ENCODE peak calls at places on chromosomes 11 and 22, in five cellular contexts. X is psoas muscle, Y is K562, D is foreskin fibroblast, R is Calu3. T is an unnamed sample.
A peak's percentile ranks its signal among the peaks of the same experiment; 100 is the strongest.

GRCh38 chr22:36835903-36836302 is 19.1 kb upstream of the PVALB start:
- DNase-seq in D (no peak), R (no peak), Y (no peak), X (no peak), T (no peak)

GRCh38 chr11:115284766-115285165 is 219.4 kb downstream of the CADM1 start:
- DNase-seq in R (no peak), Y (no peak), D (no peak), X (no peak), T (no peak)

GRCh38 chr11:35082322-35083180 is 56.4 kb upstream of the CD44 start:
- DNase-seq in X (peak; percentile 60), R (peak; percentile 58), D (peak; percentile 90), Y (peak; percentile 85), T (no peak)

GRCh38 chr22:25403752-25404471 is 160.6 kb upstream of the GRK3 start:
- DNase-seq in X (no peak), Y (no peak), R (no peak), D (peak; percentile 78), T (no peak)

GRCh38 chr11:72191961-72192381 is at the start of gene FOLR1:
- DNase-seq in Y (peak; percentile 81), D (no peak), X (no peak), R (peak; percentile 48), T (no peak)

GRCh38 chr22:31151872-31152271 is 8.1 kb upstream of the RNF185 start:
- DNase-seq in X (no peak), R (no peak), Y (no peak), D (no peak), T (no peak)

GRCh38 chr22:17370036-17370765 is 941 bp downstream of the CECR2 start:
- DNase-seq in X (peak; percentile 70), Y (no peak), R (no peak), D (peak; percentile 5), T (peak; percentile 55)

GRCh38 chr11:87451400-87451799 is 413.7 kb downstream of the TMEM135 start:
- DNase-seq in Y (no peak), R (no peak), D (peak; percentile 19), X (no peak), T (no peak)

GRCh38 chr11:12382451-12382850 is 5.1 kb downstream of the PARVA start:
- DNase-seq in D (peak; percentile 48), R (no peak), Y (no peak), X (no peak), T (no peak)

GRCh38 chr11:96576383-96576782 is 186.6 kb downstream of the JRKL start:
- DNase-seq in R (no peak), D (no peak), Y (no peak), X (no peak), T (no peak)

GRCh38 chr11:96579642-96580041 is 189.8 kb downstream of the JRKL start:
- DNase-seq in Y (no peak), R (no peak), D (no peak), X (no peak), T (no peak)

GRCh38 chr11:96578379-96578778 is 188.6 kb downstream of the JRKL start:
- DNase-seq in Y (no peak), X (no peak), R (no peak), D (no peak), T (no peak)
- TF ChIP-seq CTCF in Y (no peak), X (no peak), R (no peak), D (no peak), T (no peak)

DNA sequence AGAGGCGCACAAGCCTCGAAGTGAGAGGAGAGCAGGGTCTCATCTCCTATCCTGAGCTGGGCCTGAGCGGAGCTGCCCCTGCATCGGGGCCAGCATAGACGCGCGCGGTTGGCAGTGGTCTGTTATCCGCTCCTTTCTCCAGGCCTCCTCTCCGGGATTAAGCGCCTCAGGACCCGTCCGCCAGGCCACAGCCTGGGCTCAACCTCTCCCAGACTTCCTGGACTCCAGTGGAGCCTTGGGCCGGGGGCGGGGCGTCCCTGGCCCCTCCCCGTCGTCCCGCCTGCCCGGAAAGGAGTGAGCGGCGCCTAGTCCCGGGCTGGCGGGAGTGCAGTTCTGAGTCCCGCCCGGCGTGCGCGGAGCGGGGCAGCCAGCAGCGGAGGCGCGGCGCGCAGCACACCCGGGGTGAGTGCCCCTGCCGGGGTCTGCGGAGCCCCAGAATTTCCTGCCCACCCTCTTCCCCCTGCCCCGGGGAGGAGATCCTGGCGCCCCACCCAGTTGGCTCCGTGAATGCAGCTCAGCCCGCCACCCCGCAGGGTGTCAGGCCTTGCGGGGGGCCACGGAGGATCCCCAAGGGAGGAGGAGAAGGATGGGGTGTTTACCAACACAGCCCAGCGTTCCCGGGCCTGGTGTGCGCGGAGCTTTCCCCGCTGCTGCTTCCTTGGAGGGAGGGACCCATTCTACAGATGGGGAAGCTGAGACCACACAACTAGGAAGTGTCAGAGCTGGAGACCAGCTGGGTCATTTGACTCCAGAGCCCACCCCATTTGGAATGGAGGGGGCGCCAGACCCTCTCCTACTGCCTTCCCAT is at the start of gene TCIRG1:
- DNase-seq in Y (peak; percentile 91), D (peak; percentile 93), X (peak; percentile 90), R (peak; percentile 78), T (peak; percentile 72)
- TF ChIP-seq CTCF in Y (no peak), D (no peak), X (no peak), R (no peak), T (no peak)

DNA sequence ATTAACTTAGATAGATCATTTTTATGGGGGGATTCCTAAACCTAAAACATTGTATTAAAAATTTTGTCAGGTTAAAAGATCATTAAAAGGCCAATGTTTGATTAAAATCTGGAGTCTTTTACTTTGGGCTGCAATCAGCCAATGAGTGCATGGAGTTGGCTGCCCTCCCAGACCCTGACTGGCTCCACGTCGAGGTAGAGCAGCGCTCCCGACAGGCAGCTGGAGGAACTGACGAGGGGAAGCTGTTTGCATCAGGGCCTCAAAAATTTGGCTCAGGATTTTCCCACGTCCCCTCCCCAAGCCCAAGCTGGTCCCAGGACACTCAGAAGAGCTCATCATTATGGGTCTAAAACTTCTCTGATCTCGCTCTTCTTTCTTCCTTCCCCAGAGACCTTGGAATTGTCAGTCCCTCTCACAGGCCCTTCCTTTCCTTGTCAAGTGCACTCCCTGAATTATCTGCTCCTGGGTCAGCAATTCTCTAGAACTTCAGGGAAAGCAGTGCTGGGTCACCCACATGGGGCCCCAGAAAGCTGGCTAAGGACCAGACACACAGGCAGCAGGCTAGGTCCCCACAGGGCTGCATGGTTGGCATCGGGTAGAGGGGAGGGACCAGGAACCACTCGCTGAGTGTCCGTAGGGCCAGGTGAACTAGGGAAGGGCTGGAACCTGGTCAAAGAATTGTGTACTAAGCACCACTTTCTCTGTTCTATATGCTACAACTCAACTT is 119.6 kb upstream of the IGLL5 start:
- DNase-seq in R (no peak), D (peak; percentile 14), X (no peak), Y (peak; percentile 90), T (no peak)
- TF ChIP-seq CTCF in R (no peak), D (no peak), X (no peak), Y (no peak), T (no peak)

DNA sequence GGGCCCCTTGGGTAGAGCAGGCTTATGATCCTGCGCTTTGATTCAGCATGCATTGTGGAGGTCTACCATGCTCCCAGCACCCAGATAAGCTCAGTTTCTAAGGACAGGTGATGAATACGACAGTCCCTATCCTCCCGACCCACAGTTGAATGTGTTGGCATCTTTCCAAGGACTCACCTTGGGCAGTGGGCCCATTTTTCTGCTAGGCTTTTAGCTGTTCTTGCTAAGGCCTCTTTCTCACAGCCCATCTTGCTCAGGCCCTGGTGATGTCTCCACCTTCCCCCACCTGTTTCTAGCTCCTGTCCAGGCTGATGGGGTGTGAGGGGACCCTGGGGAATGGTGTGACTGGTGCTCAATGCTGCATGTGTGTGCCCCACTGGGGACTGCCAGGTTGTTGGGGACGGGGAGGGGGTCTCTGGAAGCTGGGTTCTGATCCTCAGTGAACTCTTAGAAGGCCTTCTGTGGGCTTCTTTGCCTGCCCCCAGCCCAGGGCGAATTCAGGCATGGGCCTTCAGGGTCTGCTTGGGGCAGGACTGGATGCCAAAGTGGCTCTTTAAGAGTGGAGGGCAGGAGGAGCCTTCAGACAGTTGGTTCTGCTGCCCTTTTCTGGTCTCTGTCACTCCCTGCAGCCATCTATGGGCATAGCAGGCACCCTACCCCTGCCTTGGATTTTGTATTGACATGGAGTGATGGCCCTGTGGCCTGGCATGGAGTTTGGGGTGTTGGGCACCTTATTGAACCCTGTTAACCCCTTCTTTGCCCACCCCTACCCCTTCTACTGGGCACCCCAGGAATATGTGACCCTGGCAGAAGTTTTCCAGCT is 33.1 kb downstream of the PHLDB1 start:
- DNase-seq in Y (no peak), R (peak; percentile 3), X (no peak), D (no peak), T (no peak)
- TF ChIP-seq CTCF in Y (no peak), R (no peak), X (peak; percentile 44), D (no peak), T (no peak)